ENCODE peak calls at places on chromosomes 11 and 22, in eight cellular contexts. One of them, this sample, is unnamed. For H3K27me3 and H3K9me3, the result is how much of the 10 kb centered on the place peaks cover.

GRCh38 chr22:32852346-32853251 is 51.1 kb downstream of the TIMP3 start:
- DNase-seq in tibial nerve: peak
- DNase-seq in PC-9: no peak
- DNase-seq in right lobe of liver: no peak
- DNase-seq in transverse colon: no peak
- DNase-seq in CD8-positive, alpha-beta memory T cell: no peak
- DNase-seq in colonic mucosa: peak
- DNase-seq in sigmoid colon: peak
- DNase-seq in this sample: no peak

GRCh38 chr11:71252782-71253730 is 679 bp upstream of the SHANK2 start:
- DNase-seq in tibial nerve: no peak
- DNase-seq in PC-9: peak
- DNase-seq in right lobe of liver: peak
- DNase-seq in transverse colon: peak
- DNase-seq in CD8-positive, alpha-beta memory T cell: no peak
- DNase-seq in colonic mucosa: peak
- DNase-seq in sigmoid colon: no peak
- DNase-seq in this sample: peak

GRCh38 chr22:31897842-31898241 is 46.5 kb upstream of the YWHAH start:
- DNase-seq in tibial nerve: no peak
- DNase-seq in PC-9: no peak
- DNase-seq in right lobe of liver: no peak
- DNase-seq in transverse colon: no peak
- DNase-seq in CD8-positive, alpha-beta memory T cell: no peak
- DNase-seq in colonic mucosa: no peak
- DNase-seq in sigmoid colon: no peak
- DNase-seq in this sample: no peak

GRCh38 chr11:93585758-93586157 is 42.6 kb upstream of the SMCO4 start:
- DNase-seq in tibial nerve: no peak
- DNase-seq in PC-9: peak
- DNase-seq in right lobe of liver: peak
- DNase-seq in transverse colon: no peak
- DNase-seq in CD8-positive, alpha-beta memory T cell: no peak
- DNase-seq in colonic mucosa: no peak
- DNase-seq in sigmoid colon: no peak
- DNase-seq in this sample: peak

GRCh38 chr22:41857160-41857859 is 24.4 kb downstream of the SREBF2 start:
- DNase-seq in tibial nerve: no peak
- DNase-seq in PC-9: peak
- DNase-seq in right lobe of liver: no peak
- DNase-seq in transverse colon: peak
- DNase-seq in CD8-positive, alpha-beta memory T cell: peak
- DNase-seq in colonic mucosa: peak
- DNase-seq in sigmoid colon: no peak
- DNase-seq in this sample: peak

GRCh38 chr11:69353696-69354544 is 60.0 kb downstream of the MYEOV start:
- DNase-seq in tibial nerve: no peak
- DNase-seq in PC-9: no peak
- DNase-seq in right lobe of liver: peak
- DNase-seq in transverse colon: peak
- DNase-seq in CD8-positive, alpha-beta memory T cell: no peak
- DNase-seq in colonic mucosa: peak
- DNase-seq in sigmoid colon: no peak
- DNase-seq in this sample: no peak

GRCh38 chr11:64870176-64870892 is 8.1 kb downstream of the EHD1 start:
- DNase-seq in tibial nerve: no peak
- DNase-seq in PC-9: peak
- DNase-seq in right lobe of liver: no peak
- DNase-seq in transverse colon: peak
- DNase-seq in CD8-positive, alpha-beta memory T cell: no peak
- DNase-seq in colonic mucosa: no peak
- DNase-seq in sigmoid colon: peak
- DNase-seq in this sample: peak

GRCh38 chr11:31340903-31341572 is 28.5 kb downstream of the DCDC1 start:
- DNase-seq in tibial nerve: no peak
- DNase-seq in PC-9: no peak
- DNase-seq in right lobe of liver: no peak
- DNase-seq in transverse colon: no peak
- DNase-seq in CD8-positive, alpha-beta memory T cell: peak
- DNase-seq in colonic mucosa: peak
- DNase-seq in sigmoid colon: no peak
- DNase-seq in this sample: no peak

GRCh38 chr11:108871152-108871551 is 206.3 kb downstream of the DDX10 start:
- DNase-seq in tibial nerve: no peak
- DNase-seq in PC-9: no peak
- DNase-seq in right lobe of liver: no peak
- DNase-seq in transverse colon: no peak
- DNase-seq in CD8-positive, alpha-beta memory T cell: no peak
- DNase-seq in colonic mucosa: no peak
- DNase-seq in sigmoid colon: no peak
- DNase-seq in this sample: peak

GRCh38 chr11:45974806-45975205 is 52.4 kb downstream of the LARGE2 start:
- DNase-seq in tibial nerve: no peak
- DNase-seq in PC-9: no peak
- DNase-seq in right lobe of liver: no peak
- DNase-seq in transverse colon: no peak
- DNase-seq in CD8-positive, alpha-beta memory T cell: no peak
- DNase-seq in colonic mucosa: no peak
- DNase-seq in sigmoid colon: no peak
- DNase-seq in this sample: peak

GRCh38 chr11:60938500-60938899 is 13.5 kb downstream of the SLC15A3 start:
- DNase-seq in tibial nerve: no peak
- DNase-seq in PC-9: peak
- DNase-seq in right lobe of liver: no peak
- DNase-seq in transverse colon: no peak
- DNase-seq in CD8-positive, alpha-beta memory T cell: no peak
- DNase-seq in colonic mucosa: no peak
- DNase-seq in sigmoid colon: no peak
- DNase-seq in this sample: no peak

GRCh38 chr22:29306830-29307657 is 594 bp downstream of the GAS2L1 start:
- DNase-seq in tibial nerve: peak
- DNase-seq in PC-9: no peak
- DNase-seq in right lobe of liver: peak
- DNase-seq in transverse colon: peak
- DNase-seq in CD8-positive, alpha-beta memory T cell: peak
- DNase-seq in colonic mucosa: peak
- DNase-seq in sigmoid colon: peak
- DNase-seq in this sample: peak

GRCh38 chr11:2885017-2885675 is 429 bp downstream of the CDKN1C start:
- DNase-seq in tibial nerve: no peak
- DNase-seq in PC-9: no peak
- DNase-seq in right lobe of liver: peak
- DNase-seq in transverse colon: peak
- DNase-seq in CD8-positive, alpha-beta memory T cell: no peak
- DNase-seq in colonic mucosa: peak
- DNase-seq in sigmoid colon: peak
- DNase-seq in this sample: peak
- H3K4me3 ChIP-seq in tibial nerve: peak
- H3K4me3 ChIP-seq in PC-9: peak
- H3K4me3 ChIP-seq in right lobe of liver: peak
- H3K4me3 ChIP-seq in transverse colon: peak
- H3K4me3 ChIP-seq in CD8-positive, alpha-beta memory T cell: peak
- H3K4me3 ChIP-seq in colonic mucosa: peak
- H3K4me3 ChIP-seq in sigmoid colon: peak
- H3K4me3 ChIP-seq in this sample: peak

GRCh38 chr11:122637538-122637937 is 18.0 kb upstream of the UBASH3B start:
- DNase-seq in tibial nerve: no peak
- DNase-seq in PC-9: no peak
- DNase-seq in right lobe of liver: no peak
- DNase-seq in transverse colon: no peak
- DNase-seq in CD8-positive, alpha-beta memory T cell: peak
- DNase-seq in colonic mucosa: no peak
- DNase-seq in sigmoid colon: no peak
- DNase-seq in this sample: no peak
- H3K27me3 ChIP-seq in tibial nerve: under half
- H3K27me3 ChIP-seq in PC-9: under half
- H3K27me3 ChIP-seq in right lobe of liver: under half
- H3K27me3 ChIP-seq in transverse colon: under half
- H3K27me3 ChIP-seq in CD8-positive, alpha-beta memory T cell: under half
- H3K27me3 ChIP-seq in colonic mucosa: under half
- H3K27me3 ChIP-seq in sigmoid colon: under half
- H3K27me3 ChIP-seq in this sample: under half

DNA sequence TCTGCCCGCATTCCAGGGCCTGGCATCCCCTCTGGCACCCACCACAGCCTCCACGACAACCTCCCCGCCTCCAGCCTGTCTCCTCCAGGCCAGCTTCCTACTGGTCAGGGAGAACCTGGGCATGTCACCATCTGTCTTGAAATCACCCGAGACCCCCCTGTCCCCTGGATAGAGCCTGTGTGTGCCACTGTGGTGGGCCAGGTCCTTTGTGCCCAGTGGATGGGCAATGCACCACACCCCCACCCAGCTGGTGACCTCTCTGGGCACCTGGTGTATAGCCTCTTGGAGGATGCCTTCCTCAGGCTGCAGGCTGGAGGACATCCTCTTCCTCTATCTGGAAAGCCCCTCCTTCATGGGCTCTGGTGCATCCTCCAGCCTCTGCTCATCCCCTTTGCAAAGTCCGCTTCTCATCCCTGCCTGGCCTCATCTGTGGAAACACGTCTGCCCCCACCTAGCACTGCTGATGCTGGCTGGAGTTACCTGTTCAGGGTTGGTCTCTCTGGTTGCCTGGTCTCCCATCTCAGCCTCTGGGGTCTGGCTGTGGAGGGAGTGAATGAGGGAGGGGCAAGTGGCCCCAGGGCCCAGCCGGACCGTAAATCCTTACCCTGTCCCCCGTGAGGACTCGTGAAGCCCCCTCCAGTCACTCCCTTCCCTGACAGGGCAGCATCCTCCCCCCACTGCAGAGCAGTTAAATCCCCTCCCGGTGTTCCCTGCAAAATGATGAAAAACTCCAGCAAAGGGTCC is 589.6 kb downstream of the TBC1D22A start:
- DNase-seq in tibial nerve: peak
- DNase-seq in PC-9: no peak
- DNase-seq in right lobe of liver: peak
- DNase-seq in transverse colon: no peak
- DNase-seq in CD8-positive, alpha-beta memory T cell: no peak
- DNase-seq in colonic mucosa: no peak
- DNase-seq in sigmoid colon: peak
- DNase-seq in this sample: no peak
- H3K9me3 ChIP-seq in tibial nerve: under half
- H3K9me3 ChIP-seq in PC-9: under half
- H3K9me3 ChIP-seq in right lobe of liver: under half
- H3K9me3 ChIP-seq in transverse colon: under half
- H3K9me3 ChIP-seq in CD8-positive, alpha-beta memory T cell: under half
- H3K9me3 ChIP-seq in colonic mucosa: under half
- H3K9me3 ChIP-seq in sigmoid colon: under half
- H3K9me3 ChIP-seq in this sample: under half

DNA sequence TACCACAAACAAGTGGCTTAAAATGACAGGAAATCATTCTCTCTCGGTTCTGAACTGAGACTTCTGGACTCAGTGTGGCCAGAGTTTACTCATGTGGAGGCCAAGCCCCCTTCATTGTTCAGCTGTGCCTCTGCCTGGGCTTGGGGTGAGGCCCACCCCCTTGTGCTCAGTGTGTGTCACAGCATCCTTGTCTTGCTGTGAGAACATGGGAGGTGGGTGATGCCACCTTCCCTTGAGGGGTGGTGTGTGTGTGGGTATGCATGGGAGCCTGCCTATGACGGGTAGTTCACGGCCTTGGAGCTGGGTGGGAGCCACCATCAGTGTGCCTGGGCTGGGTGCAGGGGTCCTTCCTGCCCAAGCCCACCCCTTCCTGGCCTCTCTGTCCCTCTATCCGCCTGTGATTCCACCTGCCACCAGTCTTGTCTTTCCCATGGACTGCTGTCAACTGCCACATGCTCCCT is 101.7 kb downstream of the MORC2 start:
- DNase-seq in tibial nerve: no peak
- DNase-seq in PC-9: no peak
- DNase-seq in right lobe of liver: no peak
- DNase-seq in transverse colon: no peak
- DNase-seq in CD8-positive, alpha-beta memory T cell: no peak
- DNase-seq in colonic mucosa: no peak
- DNase-seq in sigmoid colon: peak
- DNase-seq in this sample: no peak
- H3K4me3 ChIP-seq in tibial nerve: no peak
- H3K4me3 ChIP-seq in PC-9: no peak
- H3K4me3 ChIP-seq in right lobe of liver: no peak
- H3K4me3 ChIP-seq in transverse colon: no peak
- H3K4me3 ChIP-seq in CD8-positive, alpha-beta memory T cell: no peak
- H3K4me3 ChIP-seq in colonic mucosa: no peak
- H3K4me3 ChIP-seq in sigmoid colon: no peak
- H3K4me3 ChIP-seq in this sample: no peak

GRCh38 chr11:123166095-123166559 is 28.9 kb downstream of the CLMP start:
- DNase-seq in tibial nerve: peak
- DNase-seq in PC-9: no peak
- DNase-seq in right lobe of liver: no peak
- DNase-seq in transverse colon: peak
- DNase-seq in CD8-positive, alpha-beta memory T cell: no peak
- DNase-seq in colonic mucosa: peak
- DNase-seq in sigmoid colon: peak
- DNase-seq in this sample: no peak
- H3K27me3 ChIP-seq in tibial nerve: under half
- H3K27me3 ChIP-seq in PC-9: under half
- H3K27me3 ChIP-seq in right lobe of liver: under half
- H3K27me3 ChIP-seq in transverse colon: under half
- H3K27me3 ChIP-seq in CD8-positive, alpha-beta memory T cell: under half
- H3K27me3 ChIP-seq in colonic mucosa: under half
- H3K27me3 ChIP-seq in sigmoid colon: under half
- H3K27me3 ChIP-seq in this sample: under half

DNA sequence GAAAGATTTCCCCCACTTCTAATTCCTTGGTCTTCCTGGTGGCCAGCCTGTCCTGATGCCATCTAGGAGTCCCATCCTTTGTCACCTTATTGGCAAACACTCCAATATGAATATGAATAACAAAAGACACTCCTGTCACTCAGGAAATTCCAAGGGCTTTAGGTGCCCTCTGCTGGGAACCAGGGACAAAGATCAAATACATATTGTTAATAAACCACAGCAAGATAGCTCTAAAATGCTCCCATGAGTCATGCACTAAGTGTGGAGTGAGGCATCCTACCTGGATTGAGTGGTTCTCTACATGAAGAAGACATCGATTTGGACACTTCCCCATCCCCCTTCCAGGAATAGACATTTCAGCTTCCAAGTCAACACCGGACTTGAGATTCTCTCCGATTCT is 823.6 kb downstream of the TBC1D22A start:
- DNase-seq in tibial nerve: no peak
- DNase-seq in PC-9: no peak
- DNase-seq in right lobe of liver: no peak
- DNase-seq in transverse colon: no peak
- DNase-seq in CD8-positive, alpha-beta memory T cell: no peak
- DNase-seq in colonic mucosa: no peak
- DNase-seq in sigmoid colon: peak
- DNase-seq in this sample: no peak
- H3K9me3 ChIP-seq in tibial nerve: under half
- H3K9me3 ChIP-seq in PC-9: under half
- H3K9me3 ChIP-seq in right lobe of liver: under half
- H3K9me3 ChIP-seq in transverse colon: under half
- H3K9me3 ChIP-seq in CD8-positive, alpha-beta memory T cell: under half
- H3K9me3 ChIP-seq in colonic mucosa: under half
- H3K9me3 ChIP-seq in sigmoid colon: under half
- H3K9me3 ChIP-seq in this sample: under half

GRCh38 chr11:3169952-3170755 is 5.0 kb upstream of the OSBPL5 start:
- DNase-seq in tibial nerve: no peak
- DNase-seq in PC-9: no peak
- DNase-seq in right lobe of liver: no peak
- DNase-seq in transverse colon: no peak
- DNase-seq in CD8-positive, alpha-beta memory T cell: no peak
- DNase-seq in colonic mucosa: no peak
- DNase-seq in sigmoid colon: no peak
- DNase-seq in this sample: no peak
- H3K4me3 ChIP-seq in tibial nerve: no peak
- H3K4me3 ChIP-seq in PC-9: no peak
- H3K4me3 ChIP-seq in right lobe of liver: no peak
- H3K4me3 ChIP-seq in transverse colon: no peak
- H3K4me3 ChIP-seq in CD8-positive, alpha-beta memory T cell: peak
- H3K4me3 ChIP-seq in colonic mucosa: no peak
- H3K4me3 ChIP-seq in sigmoid colon: peak
- H3K4me3 ChIP-seq in this sample: no peak

GRCh38 chr11:78376858-78377257 is 40.8 kb downstream of the GAB2 start:
- DNase-seq in tibial nerve: no peak
- DNase-seq in PC-9: no peak
- DNase-seq in right lobe of liver: no peak
- DNase-seq in transverse colon: no peak
- DNase-seq in CD8-positive, alpha-beta memory T cell: no peak
- DNase-seq in colonic mucosa: no peak
- DNase-seq in sigmoid colon: no peak
- DNase-seq in this sample: no peak
- H3K27me3 ChIP-seq in tibial nerve: under half
- H3K27me3 ChIP-seq in PC-9: under half
- H3K27me3 ChIP-seq in right lobe of liver: under half
- H3K27me3 ChIP-seq in transverse colon: under half
- H3K27me3 ChIP-seq in CD8-positive, alpha-beta memory T cell: under half
- H3K27me3 ChIP-seq in colonic mucosa: under half
- H3K27me3 ChIP-seq in sigmoid colon: under half
- H3K27me3 ChIP-seq in this sample: under half

This sample was measured in MG63.